ENCODE peak calls at places on chromosome 21, in four cellular contexts. M is uterus; E is CD8-positive, alpha-beta memory T cell; W is left lung. B is an unnamed sample.

GRCh38 chr21:25638634-25639166 is 358 bp upstream of the JAM2 start:
- DNase-seq in M (no peak), E (no peak), W (no peak), B (no peak)

GRCh38 chr21:38909929-38910328 is 104.2 kb downstream of the ETS2 start:
- DNase-seq in M (no peak), E (no peak), W (no peak), B (no peak)

GRCh38 chr21:16945580-16945979 is 567.3 kb upstream of the CXADR start:
- DNase-seq in M (no peak), E (no peak), W (no peak), B (no peak)

GRCh38 chr21:26790289-26790688 is 54.9 kb downstream of the ADAMTS1 start:
- DNase-seq in M (no peak), E (no peak), W (no peak), B (no peak)

GRCh38 chr21:26170471-26171309 is at the start of gene APP:
- DNase-seq in M (peak), E (peak), W (peak), B (peak)

GRCh38 chr21:21851657-21852056 is 853.4 kb downstream of the NCAM2 start:
- DNase-seq in M (no peak), E (no peak), W (no peak), B (no peak)

GRCh38 chr21:39681845-39682244 is 63.1 kb upstream of the IGSF5 start:
- DNase-seq in M (no peak), E (no peak), W (no peak), B (no peak)

GRCh38 chr21:29613877-29614276 is 315.2 kb downstream of the BACH1 start:
- DNase-seq in M (no peak), E (no peak), W (no peak), B (no peak)

GRCh38 chr21:20997633-20998455 is at the start of gene NCAM2:
- DNase-seq in M (peak), E (peak), W (peak), B (peak)

GRCh38 chr21:31557956-31558838 is 101.3 kb upstream of the SOD1 start:
- DNase-seq in M (no peak), E (peak), W (no peak), B (peak)

GRCh38 chr21:16194851-16195251 is 465.1 kb downstream of the USP25 start:
- DNase-seq in M (no peak), E (no peak), W (no peak), B (no peak)

GRCh38 chr21:32626633-32627196 is 14.5 kb upstream of the CFAP298 start:
- DNase-seq in M (no peak), E (no peak), W (no peak), B (no peak)

GRCh38 chr21:46001821-46002681 is 20.5 kb downstream of the COL6A1 start:
- DNase-seq in M (peak), E (no peak), W (no peak), B (peak)
- H3K4me3 ChIP-seq in M (no peak), E (no peak), W (no peak), B (no peak)

GRCh38 chr21:44085491-44086321 is 21.5 kb upstream of the PWP2 start:
- DNase-seq in M (no peak), E (no peak), W (no peak), B (no peak)
- H3K27ac ChIP-seq in M (no peak), E (peak), W (peak), B (no peak)

DNA sequence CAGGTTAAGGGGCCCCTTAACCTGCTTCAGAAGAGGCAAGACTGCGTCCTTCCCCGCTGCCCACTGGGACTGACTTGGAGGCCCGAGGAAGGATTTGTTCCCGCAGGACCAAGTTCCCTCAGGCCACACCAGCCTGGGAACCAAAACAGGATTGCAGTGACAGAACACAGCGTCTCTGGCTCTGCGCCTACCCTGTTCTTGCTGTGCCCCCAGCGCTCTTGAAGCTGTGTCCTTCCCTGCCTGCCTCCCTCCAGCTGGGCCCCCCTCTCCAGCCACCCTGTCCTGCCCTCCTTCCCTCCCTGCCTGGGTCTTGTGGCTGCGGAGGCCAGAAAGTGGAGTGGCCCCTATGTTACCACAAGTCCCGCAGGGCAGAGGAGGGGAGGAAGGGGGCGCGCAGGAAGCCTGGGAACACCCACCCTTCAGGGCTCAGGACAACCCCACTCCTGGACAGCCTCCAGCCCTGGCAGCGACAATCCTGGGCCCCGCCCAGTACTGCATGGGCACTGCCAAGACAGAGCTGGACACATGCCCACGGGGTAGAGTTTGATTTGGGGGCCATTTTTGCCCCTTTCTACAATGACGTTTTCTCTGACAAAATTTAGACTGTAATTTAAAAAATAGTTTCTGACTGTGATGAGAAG is 164.9 kb downstream of the DYRK1A start:
- DNase-seq in M (no peak), E (no peak), W (no peak), B (peak)
- H3K4me3 ChIP-seq in M (no peak), E (no peak), W (no peak), B (no peak)

GRCh38 chr21:34009193-34009592 is 64.2 kb upstream of the MRPS6 start:
- DNase-seq in M (no peak), E (no peak), W (no peak), B (no peak)
- H3K27ac ChIP-seq in M (no peak), E (no peak), W (no peak), B (no peak)

GRCh38 chr21:35026617-35027557 is 22.2 kb downstream of the RUNX1 start:
- DNase-seq in M (no peak), E (peak), W (peak), B (peak)
- H3K4me3 ChIP-seq in M (no peak), E (peak), W (peak), B (no peak)

DNA sequence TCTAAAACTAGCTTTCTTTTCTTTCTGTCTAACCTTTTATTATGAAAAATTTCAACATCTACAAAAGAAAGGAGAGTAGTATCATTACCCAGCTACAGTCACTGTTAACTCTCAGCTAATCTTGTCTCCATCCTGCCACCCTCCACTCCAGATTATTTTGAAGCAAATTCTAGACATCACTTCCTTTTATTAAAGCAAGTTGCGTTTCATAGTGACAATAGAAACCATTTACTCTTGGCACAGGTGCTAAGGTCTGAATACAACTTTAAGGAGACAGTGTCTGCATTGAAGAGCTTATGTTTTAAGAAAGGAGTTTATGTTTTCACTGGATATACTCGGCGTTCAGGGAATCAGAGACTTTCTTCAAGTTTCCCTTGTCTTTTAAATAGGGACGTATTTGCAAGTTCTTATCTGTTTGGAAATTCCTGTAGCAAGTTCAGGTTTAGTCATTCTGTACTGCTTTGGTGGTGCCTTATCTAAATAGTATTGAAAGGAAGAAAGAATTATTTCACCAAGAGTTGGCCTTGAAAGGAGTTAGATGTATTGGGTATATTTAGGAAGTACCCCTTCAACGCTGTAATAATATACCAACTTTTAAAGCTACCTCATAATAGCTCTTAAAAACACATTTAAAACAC is 42.7 kb downstream of the ITSN1 start:
- DNase-seq in M (no peak), E (no peak), W (no peak), B (no peak)
- H3K27ac ChIP-seq in M (peak), E (no peak), W (no peak), B (no peak)

GRCh38 chr21:33937146-33937545 is 21.5 kb upstream of the ATP5PO start:
- DNase-seq in M (no peak), E (no peak), W (no peak), B (no peak)

GRCh38 chr21:33940164-33940563 is 24.6 kb upstream of the ATP5PO start:
- DNase-seq in M (no peak), E (no peak), W (no peak), B (no peak)

GRCh38 chr21:33937931-33938339 is 22.3 kb upstream of the ATP5PO start:
- DNase-seq in M (no peak), E (peak), W (no peak), B (no peak)

GRCh38 chr21:33939224-33939623 is 23.6 kb upstream of the ATP5PO start:
- DNase-seq in M (no peak), E (no peak), W (no peak), B (no peak)

GRCh38 chr21:33938381-33938780 is 22.8 kb upstream of the ATP5PO start:
- DNase-seq in M (no peak), E (no peak), W (no peak), B (no peak)
- H3K4me3 ChIP-seq in M (no peak), E (no peak), W (no peak), B (no peak)

DNA sequence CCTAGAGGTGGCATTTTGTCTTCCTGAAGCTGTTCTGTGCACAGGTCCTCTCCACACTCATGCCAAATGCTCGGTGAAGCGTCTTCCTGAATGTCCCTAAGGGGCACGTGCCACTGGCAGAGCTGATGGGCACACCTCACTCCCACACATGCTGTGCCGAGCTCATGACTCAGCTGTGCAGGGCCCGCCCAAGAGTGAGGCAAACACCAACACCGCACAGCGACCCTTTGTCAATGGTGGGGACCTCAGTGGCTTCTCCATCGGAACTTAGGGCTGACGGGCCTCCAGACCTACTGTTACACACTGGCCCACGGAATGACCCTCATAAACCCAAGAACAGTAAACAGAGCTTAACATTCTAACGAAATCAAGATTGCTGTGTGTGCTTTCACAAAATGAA is 89.2 kb downstream of the SIM2 start:
- DNase-seq in M (no peak), E (no peak), W (no peak), B (no peak)
- H3K27ac ChIP-seq in M (no peak), E (no peak), W (no peak), B (no peak)

GRCh38 chr21:15005391-15005790 is 59.4 kb downstream of the NRIP1 start:
- DNase-seq in M (peak), E (no peak), W (no peak), B (no peak)
- H3K4me3 ChIP-seq in M (peak), E (peak), W (no peak), B (no peak)

DNA sequence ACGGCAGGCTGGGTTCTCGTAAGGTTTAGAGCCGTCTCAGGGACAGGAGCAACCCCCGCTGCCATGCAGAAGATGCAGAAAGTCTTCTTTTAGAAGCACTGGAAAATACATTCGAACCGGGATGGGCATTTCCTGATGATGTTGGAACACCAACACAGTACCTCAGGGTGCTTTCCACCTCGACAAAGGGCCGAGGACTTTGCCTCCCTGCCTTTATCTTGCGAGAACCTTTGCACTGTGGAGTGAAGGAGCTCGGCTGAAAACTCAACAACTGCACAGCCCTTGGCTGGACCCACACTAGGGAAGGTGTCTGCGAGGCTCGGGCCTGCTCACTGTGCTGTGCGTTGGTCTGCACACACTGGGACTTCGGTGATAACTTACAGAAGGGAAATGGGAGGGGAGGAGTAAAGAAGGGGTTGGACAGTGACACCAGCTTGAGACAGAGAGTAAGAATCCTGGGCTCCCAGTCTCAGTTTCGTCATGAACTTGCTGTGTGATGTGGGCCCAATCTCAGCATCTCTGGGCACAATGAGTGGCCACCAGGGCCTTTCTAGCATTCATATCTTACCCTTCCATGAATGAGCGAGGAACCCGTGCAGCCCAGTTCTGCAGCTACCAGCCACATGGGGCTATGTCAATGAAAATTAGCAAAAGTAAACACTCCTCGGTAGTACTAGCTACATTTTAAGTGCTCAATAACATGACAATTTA is 18.2 kb downstream of the RCAN1 start:
- DNase-seq in M (no peak), E (no peak), W (no peak), B (no peak)
- H3K27ac ChIP-seq in M (no peak), E (no peak), W (no peak), B (no peak)

B was measured in aorta.